ENCODE peak calls at places on chromosomes 6 and 20, in seven cellular contexts. F is uterus, L is H1, K is heart left ventricle, R is spleen, V is transverse colon, C is body of pancreas. M is an unnamed sample. For H3K36me3 and H3K4me1, the result is how much of the 10 kb centered on the place peaks cover.

GRCh38 chr6:166275714-166276166 is 32.5 kb downstream of the PRR18 start:
- DNase-seq in F (peak), L (peak), K (peak), R (peak), V (peak), C (peak), M (peak)

GRCh38 chr20:48945840-48946514 is 24.5 kb downstream of the ARFGEF2 start:
- DNase-seq in F (no peak), L (no peak), K (no peak), R (no peak), V (peak), C (peak), M (no peak)

GRCh38 chr6:46998436-46999017 is 43.6 kb downstream of the ADGRF1 start:
- DNase-seq in F (no peak), L (no peak), K (no peak), R (no peak), V (no peak), C (no peak), M (no peak)

GRCh38 chr6:88884361-88884760 is 79.1 kb downstream of the RNGTT start:
- DNase-seq in F (no peak), L (no peak), K (no peak), R (no peak), V (no peak), C (no peak), M (no peak)

GRCh38 chr20:11207749-11208502 is 534.1 kb upstream of the JAG1 start:
- DNase-seq in F (no peak), L (no peak), K (no peak), R (no peak), V (no peak), C (peak), M (no peak)

GRCh38 chr6:165744515-165745228 is 81.6 kb upstream of the PDE10A start:
- DNase-seq in F (no peak), L (no peak), K (no peak), R (no peak), V (no peak), C (no peak), M (no peak)

GRCh38 chr6:167719920-167720319 is 106.8 kb upstream of the AFDN start:
- DNase-seq in F (no peak), L (no peak), K (no peak), R (peak), V (no peak), C (no peak), M (no peak)

GRCh38 chr6:144613859-144614258 is 328.7 kb downstream of the UTRN start:
- DNase-seq in F (no peak), L (no peak), K (no peak), R (no peak), V (no peak), C (no peak), M (no peak)

GRCh38 chr20:24522452-24523330 is 53.3 kb downstream of the SYNDIG1 start:
- DNase-seq in F (no peak), L (peak), K (no peak), R (no peak), V (no peak), C (no peak), M (no peak)

GRCh38 chr6:100283288-100283687 is 181.4 kb downstream of the SIM1 start:
- DNase-seq in F (no peak), L (no peak), K (no peak), R (no peak), V (no peak), C (no peak), M (no peak)

GRCh38 chr6:81875776-81876293 is 123.4 kb upstream of the TENT5A start:
- DNase-seq in F (no peak), L (no peak), K (no peak), R (no peak), V (no peak), C (no peak), M (no peak)

GRCh38 chr6:33947916-33948594 is 144.3 kb upstream of the MLN start:
- DNase-seq in F (no peak), L (no peak), K (no peak), R (peak), V (no peak), C (no peak), M (no peak)

GRCh38 chr6:7071405-7071804 is 36.4 kb upstream of the RREB1 start:
- DNase-seq in F (no peak), L (no peak), K (no peak), R (no peak), V (no peak), C (no peak), M (no peak)

GRCh38 chr6:80382796-80383195 is 276.3 kb downstream of the BCKDHB start:
- DNase-seq in F (no peak), L (no peak), K (no peak), R (no peak), V (no peak), C (no peak), M (no peak)

GRCh38 chr6:169895000-169895759 is 143.8 kb downstream of the ERMARD start:
- DNase-seq in F (no peak), L (no peak), K (no peak), R (no peak), V (no peak), C (no peak), M (no peak)

GRCh38 chr6:37490466-37491015 is 9.2 kb downstream of the CCDC167 start:
- DNase-seq in F (no peak), L (no peak), K (no peak), R (no peak), V (no peak), C (no peak), M (no peak)

GRCh38 chr6:144334150-144334708 is 49.1 kb downstream of the UTRN start:
- DNase-seq in F (no peak), L (peak), K (peak), R (peak), V (peak), C (no peak), M (no peak)

GRCh38 chr20:32524871-32525501 is 60.1 kb downstream of the NOL4L start:
- DNase-seq in F (no peak), L (no peak), K (peak), R (peak), V (peak), C (peak), M (peak)

GRCh38 chr20:36467076-36467999 is 74.0 kb upstream of the MYL9 start:
- DNase-seq in F (peak), L (no peak), K (peak), R (peak), V (peak), C (peak), M (no peak)

GRCh38 chr6:130900913-130901312 is 73.7 kb downstream of the SMLR1 start:
- DNase-seq in F (peak), L (no peak), K (no peak), R (no peak), V (peak), C (no peak), M (no peak)

GRCh38 chr6:36204068-36204753 is 7.7 kb downstream of the BRPF3 start:
- DNase-seq in F (no peak), L (no peak), K (no peak), R (no peak), V (no peak), C (no peak), M (no peak)

GRCh38 chr6:137550527-137550926 is 56.3 kb upstream of the OLIG3 start:
- DNase-seq in F (no peak), L (peak), K (no peak), R (no peak), V (no peak), C (no peak), M (no peak)

GRCh38 chr6:158560787-158561246 is 926 bp downstream of the TMEM181 start:
- DNase-seq in F (no peak), L (no peak), K (no peak), R (peak), V (peak), C (peak), M (no peak)

GRCh38 chr6:160054271-160054670 is 67.3 kb upstream of the SLC22A1 start:
- DNase-seq in F (no peak), L (no peak), K (no peak), R (no peak), V (no peak), C (no peak), M (no peak)
- H3K36me3 ChIP-seq in F (under half), L (half or more), K (half or more), R (half or more), V (under half), C (under half), M (under half)

DNA sequence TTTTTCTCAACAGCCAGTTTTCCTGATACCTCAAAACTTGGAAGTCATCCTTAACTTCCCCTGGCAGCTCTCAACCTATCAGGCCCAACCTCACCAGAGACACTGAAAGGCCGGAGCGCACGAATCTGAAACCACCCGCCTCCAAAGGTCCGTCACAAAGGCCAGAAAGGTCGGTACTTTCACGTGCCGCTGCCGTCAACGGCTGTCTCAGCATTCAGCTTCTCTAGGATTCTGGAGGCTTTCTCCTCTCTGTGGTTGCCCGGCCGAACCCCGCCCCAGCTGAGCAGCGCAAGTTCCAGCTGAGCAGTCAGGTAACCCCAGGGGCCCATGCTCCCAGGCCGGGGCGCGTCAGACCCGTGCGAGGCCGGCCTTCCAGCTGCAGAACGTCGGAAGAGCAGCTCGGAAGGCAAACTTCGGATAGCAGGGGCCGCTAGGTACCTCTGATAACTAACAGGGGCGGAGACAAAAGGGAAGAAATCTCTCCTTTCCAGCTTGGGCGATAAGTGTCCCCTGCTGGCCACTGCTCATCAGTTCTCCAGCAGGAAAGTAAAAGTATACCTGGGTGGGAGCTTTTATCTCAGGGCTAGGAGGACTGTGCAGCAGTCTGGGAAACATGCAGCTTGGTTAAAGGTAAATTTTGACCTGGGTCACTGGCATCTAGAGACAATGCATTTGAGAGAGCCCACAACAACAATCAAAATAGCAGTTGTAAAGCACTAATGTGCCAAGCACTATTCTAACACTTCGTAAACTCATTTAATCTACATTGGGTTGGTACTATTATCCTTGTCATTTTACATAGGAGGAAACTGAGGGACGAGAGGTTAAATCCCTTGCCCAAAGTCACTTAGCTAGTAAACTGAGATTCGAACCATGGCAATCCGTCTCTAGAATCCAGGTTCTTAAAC is 16.1 kb downstream of the ZSCAN12 start:
- DNase-seq in F (peak), L (peak), K (peak), R (peak), V (peak), C (peak), M (peak)
- TF ChIP-seq POLR2A in F (peak), L (peak), K (no peak), R (no peak), V (peak), C (peak), M (no peak)

DNA sequence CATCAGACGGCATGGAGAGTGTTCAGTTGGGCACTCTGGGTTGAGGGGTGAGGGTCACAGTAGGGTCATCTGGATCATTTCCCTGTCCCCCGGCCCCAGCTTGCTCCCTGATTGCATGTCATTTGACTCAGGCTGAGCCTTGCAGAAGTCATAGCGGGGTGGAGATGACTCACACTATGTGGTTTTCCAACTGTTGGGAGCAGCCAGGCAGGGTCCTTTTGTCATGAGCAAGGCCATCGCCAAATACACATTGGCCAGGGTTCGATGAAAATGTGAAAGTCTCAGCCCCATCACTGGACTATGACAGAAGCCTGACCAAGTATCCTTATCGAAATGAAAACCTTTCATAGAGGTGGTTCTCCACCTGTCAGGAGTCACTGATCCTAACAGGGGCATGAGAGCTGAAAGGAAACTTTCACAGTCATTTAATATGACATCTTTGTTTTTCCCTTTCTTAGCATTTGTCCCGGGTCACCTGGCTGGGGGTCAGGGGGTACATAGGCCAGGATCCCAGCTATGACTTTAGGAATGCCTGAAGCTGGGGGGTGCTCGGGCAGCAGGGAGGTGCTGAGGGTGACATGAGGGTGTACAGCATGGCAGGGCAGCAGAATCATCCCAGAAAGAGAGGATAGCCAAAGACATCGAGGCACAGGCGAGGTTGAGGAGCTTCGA is 70.2 kb upstream of the CD93 start:
- DNase-seq in F (no peak), L (peak), K (no peak), R (peak), V (peak), C (no peak), M (peak)
- H3K4me1 ChIP-seq in F (under half), L (under half), K (half or more), R (under half), V (under half), C (under half), M (under half)

GRCh38 chr6:150937126-150937906 is 71.8 kb downstream of the MTHFD1L start:
- DNase-seq in F (peak), L (no peak), K (peak), R (no peak), V (no peak), C (no peak), M (no peak)
- H3K36me3 ChIP-seq in F (under half), L (under half), K (under half), R (under half), V (under half), C (under half), M (under half)

GRCh38 chr6:44263357-44264100 is 1.8 kb downstream of the NFKBIE start:
- DNase-seq in F (no peak), L (no peak), K (no peak), R (peak), V (peak), C (no peak), M (no peak)

GRCh38 chr6:44264154-44265002 is 973 bp downstream of the NFKBIE start:
- DNase-seq in F (no peak), L (no peak), K (peak), R (peak), V (peak), C (no peak), M (peak)

GRCh38 chr6:44261581-44261980 is 3.8 kb downstream of the NFKBIE start:
- DNase-seq in F (no peak), L (no peak), K (no peak), R (peak), V (no peak), C (no peak), M (no peak)

GRCh38 chr6:44260451-44261297 is 3.3 kb upstream of the SLC35B2 start:
- DNase-seq in F (no peak), L (no peak), K (no peak), R (peak), V (no peak), C (no peak), M (no peak)

GRCh38 chr6:44262467-44263356 is 2.6 kb downstream of the NFKBIE start:
- DNase-seq in F (no peak), L (no peak), K (no peak), R (peak), V (no peak), C (no peak), M (no peak)
- TF ChIP-seq POLR2A in F (no peak), L (no peak), K (no peak), R (no peak), V (no peak), C (no peak), M (no peak)

GRCh38 chr6:24856246-24856599 is 57.5 kb upstream of the ARMH2 start:
- DNase-seq in F (no peak), L (no peak), K (no peak), R (no peak), V (no peak), C (no peak), M (no peak)
- H3K4me1 ChIP-seq in F (under half), L (under half), K (under half), R (half or more), V (under half), C (under half), M (under half)

GRCh38 chr20:4183361-4183760 is 168.0 kb upstream of the RNF24 start:
- DNase-seq in F (no peak), L (no peak), K (no peak), R (peak), V (no peak), C (no peak), M (no peak)

GRCh38 chr20:4181956-4182945 is 166.9 kb upstream of the RNF24 start:
- DNase-seq in F (no peak), L (no peak), K (no peak), R (peak), V (no peak), C (no peak), M (no peak)

GRCh38 chr20:4180355-4180754 is 165.0 kb upstream of the RNF24 start:
- DNase-seq in F (no peak), L (no peak), K (no peak), R (no peak), V (no peak), C (no peak), M (no peak)

GRCh38 chr20:4174909-4175308 is 159.6 kb upstream of the RNF24 start:
- DNase-seq in F (no peak), L (no peak), K (no peak), R (no peak), V (no peak), C (no peak), M (no peak)

DNA sequence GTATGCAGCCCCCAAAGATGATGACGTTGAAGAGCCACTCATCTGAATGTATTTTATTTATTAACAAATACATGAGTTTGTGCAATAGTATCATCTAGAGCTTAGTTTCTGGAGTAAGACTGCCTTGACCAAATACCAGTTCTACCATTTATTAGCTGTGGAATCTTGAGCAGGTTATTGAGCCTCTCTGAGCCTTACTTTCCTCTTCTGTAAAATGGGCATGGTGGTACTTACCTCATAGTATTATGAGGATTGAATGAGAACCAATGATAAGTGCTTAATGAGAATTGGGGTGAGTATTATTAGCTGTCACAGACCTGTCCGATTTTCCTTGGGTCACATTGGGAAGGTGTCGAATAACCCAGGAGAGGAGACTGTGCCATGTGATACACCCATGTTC is 164.2 kb upstream of the RNF24 start:
- DNase-seq in F (no peak), L (no peak), K (no peak), R (no peak), V (no peak), C (no peak), M (no peak)
- H3K36me3 ChIP-seq in F (under half), L (under half), K (under half), R (under half), V (under half), C (under half), M (under half)